ENCODE peak calls at places on chromosomes 12 and 14, in four cellular contexts. G is sigmoid colon, K is lower leg skin, A is right lobe of liver. Z is an unnamed sample.

GRCh38 chr14:67457782-67458181 is 30.7 kb downstream of the TMEM229B start:
- DNase-seq in G (no peak), K (no peak), A (no peak), Z (no peak)

GRCh38 chr14:92677087-92677668 is 71.2 kb downstream of the LGMN start:
- DNase-seq in G (peak; percentile 62), K (no peak), A (no peak), Z (no peak)

GRCh38 chr12:68746572-68747180 is 700 bp downstream of the SLC35E3 start:
- DNase-seq in G (peak; percentile 79), K (peak; percentile 91), A (peak; percentile 67), Z (peak; percentile 84)

GRCh38 chr12:30985814-30986452 is 59.4 kb downstream of the TSPAN11 start:
- DNase-seq in G (no peak), K (no peak), A (peak; percentile 53), Z (peak; percentile 50)

GRCh38 chr12:24045816-24046257 is 96.4 kb upstream of the SOX5 start:
- DNase-seq in G (no peak), K (no peak), A (peak; percentile 49), Z (no peak)

GRCh38 chr14:100573009-100573756 is 14.0 kb downstream of the BEGAIN start:
- DNase-seq in G (no peak), K (no peak), A (no peak), Z (no peak)

GRCh38 chr12:3199551-3200031 is 122.4 kb downstream of the TSPAN9 start:
- DNase-seq in G (no peak), K (no peak), A (no peak), Z (no peak)

GRCh38 chr12:61536525-61536924 is 723.7 kb upstream of the USP15 start:
- DNase-seq in G (no peak), K (no peak), A (no peak), Z (no peak)

DNA sequence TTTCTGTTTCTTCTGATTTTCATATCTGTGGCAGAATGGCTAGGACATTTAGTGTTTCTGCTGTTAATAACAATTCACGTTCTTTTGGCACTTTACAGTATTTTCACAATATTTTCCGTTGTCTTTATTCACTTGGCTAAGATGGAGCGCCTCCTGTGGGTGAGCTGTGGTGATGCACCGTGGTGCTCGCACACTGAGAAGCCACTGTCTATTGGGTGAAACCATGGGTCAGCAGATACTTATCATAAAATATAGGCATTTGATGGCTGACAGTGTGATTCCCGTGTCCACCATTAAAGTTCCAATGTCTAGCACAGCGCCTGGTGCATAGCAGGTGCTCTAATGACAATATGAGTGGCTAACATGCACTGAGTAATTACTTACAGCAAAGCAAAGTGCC is 141.8 kb downstream of the VRK1 start:
- DNase-seq in G (no peak), K (no peak), A (no peak), Z (no peak)
- TF ChIP-seq CTCF in G (no peak), K (no peak), A (no peak), Z (no peak)

GRCh38 chr12:103519632-103520031 is 23.9 kb upstream of the C12orf42 start:
- DNase-seq in G (no peak), K (no peak), A (no peak), Z (no peak)

GRCh38 chr12:103520686-103521215 is 25.0 kb upstream of the C12orf42 start:
- DNase-seq in G (no peak), K (no peak), A (no peak), Z (no peak)

GRCh38 chr12:103523771-103524170 is 28.0 kb upstream of the C12orf42 start:
- DNase-seq in G (no peak), K (no peak), A (no peak), Z (no peak)

GRCh38 chr12:103517161-103517560 is 21.4 kb upstream of the C12orf42 start:
- DNase-seq in G (no peak), K (no peak), A (no peak), Z (no peak)

GRCh38 chr12:103518899-103519298 is 23.1 kb upstream of the C12orf42 start:
- DNase-seq in G (no peak), K (no peak), A (no peak), Z (no peak)
- TF ChIP-seq POLR2A in G (no peak), K (no peak), A (no peak), Z (no peak)

GRCh38 chr12:75706786-75707605 is 195.6 kb upstream of the KRR1 start:
- DNase-seq in G (no peak), K (no peak), A (no peak), Z (no peak)
- H3K4me3 ChIP-seq in G (no peak overlapping the region), K (no peak overlapping the region), A (no peak overlapping the region), Z (no peak overlapping the region)

DNA sequence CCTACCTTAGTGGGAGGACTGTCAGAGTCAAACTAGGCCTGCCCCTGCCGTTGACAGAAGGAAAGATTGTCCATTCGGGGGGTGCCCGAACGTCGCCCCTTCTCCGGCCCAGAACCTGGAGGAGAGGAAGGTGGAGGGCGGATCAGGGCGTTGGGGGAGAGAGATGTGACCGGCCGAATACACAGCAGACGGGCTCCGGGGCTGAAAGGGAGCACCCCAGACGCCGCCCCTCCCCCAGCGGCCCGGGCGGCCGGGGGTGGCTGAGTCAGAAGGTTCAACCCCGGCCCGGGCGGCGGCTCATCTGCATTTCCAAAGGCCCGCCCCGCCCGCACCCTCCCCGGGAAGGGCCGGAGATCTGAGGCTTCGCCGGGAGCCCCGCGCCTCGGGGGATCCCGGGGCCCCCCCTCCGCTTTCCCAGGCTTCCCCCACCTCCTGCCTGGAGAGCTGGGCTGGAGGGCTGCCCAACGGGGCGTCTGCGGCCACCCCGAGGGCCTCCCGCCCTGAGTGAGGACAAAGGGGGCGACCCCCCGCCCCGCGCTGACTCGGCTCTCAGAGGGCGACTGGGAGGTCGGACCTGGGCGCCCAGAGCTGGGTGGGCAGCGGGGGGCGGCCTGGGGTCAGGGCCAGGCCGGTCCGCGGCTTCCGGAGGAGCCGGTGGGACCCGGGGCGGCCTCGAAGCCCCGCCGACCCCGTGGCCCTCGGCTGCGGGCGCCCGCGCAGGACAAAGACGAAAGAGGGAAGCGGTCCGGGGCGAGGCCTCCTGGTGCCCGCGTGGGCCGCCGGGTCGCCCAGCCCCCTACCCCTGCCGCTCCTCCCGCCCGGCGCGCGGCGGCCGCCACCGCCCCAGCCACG is 3.7 kb upstream of the SETD1B start:
- DNase-seq in G (peak; percentile 97), K (peak; percentile 98), A (peak; percentile 94), Z (peak; percentile 94)
- TF ChIP-seq CTCF in G (no peak), K (no peak), A (no peak), Z (no peak)

GRCh38 chr14:21258194-21258888 is 10.9 kb downstream of the HNRNPC start:
- DNase-seq in G (no peak), K (no peak), A (no peak), Z (no peak)
- TF ChIP-seq POLR2A in G (no peak), K (no peak), A (no peak), Z (no peak)

DNA sequence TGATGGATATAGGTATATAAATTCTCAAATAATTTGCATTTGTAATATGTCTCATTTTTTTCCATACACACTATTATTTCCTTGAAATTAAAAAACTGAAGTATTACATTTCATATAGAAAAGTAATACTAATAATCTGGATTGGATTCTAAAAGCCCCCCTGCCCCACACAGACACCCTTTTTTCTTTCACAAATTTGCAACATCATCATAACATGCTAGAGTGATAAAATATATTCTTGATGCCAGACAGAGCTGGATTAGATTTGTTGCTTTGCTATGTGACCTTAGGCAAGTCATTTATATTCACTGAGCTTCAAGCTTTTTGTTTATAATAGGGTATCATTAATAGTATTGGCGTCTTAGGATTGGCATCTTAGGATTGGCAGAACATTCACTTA is 6.7 kb upstream of the PKP2 start:
- DNase-seq in G (no peak), K (no peak), A (no peak), Z (no peak)
- H3K4me3 ChIP-seq in G (no peak overlapping the region), K (no peak overlapping the region), A (no peak overlapping the region), Z (no peak overlapping the region)

DNA sequence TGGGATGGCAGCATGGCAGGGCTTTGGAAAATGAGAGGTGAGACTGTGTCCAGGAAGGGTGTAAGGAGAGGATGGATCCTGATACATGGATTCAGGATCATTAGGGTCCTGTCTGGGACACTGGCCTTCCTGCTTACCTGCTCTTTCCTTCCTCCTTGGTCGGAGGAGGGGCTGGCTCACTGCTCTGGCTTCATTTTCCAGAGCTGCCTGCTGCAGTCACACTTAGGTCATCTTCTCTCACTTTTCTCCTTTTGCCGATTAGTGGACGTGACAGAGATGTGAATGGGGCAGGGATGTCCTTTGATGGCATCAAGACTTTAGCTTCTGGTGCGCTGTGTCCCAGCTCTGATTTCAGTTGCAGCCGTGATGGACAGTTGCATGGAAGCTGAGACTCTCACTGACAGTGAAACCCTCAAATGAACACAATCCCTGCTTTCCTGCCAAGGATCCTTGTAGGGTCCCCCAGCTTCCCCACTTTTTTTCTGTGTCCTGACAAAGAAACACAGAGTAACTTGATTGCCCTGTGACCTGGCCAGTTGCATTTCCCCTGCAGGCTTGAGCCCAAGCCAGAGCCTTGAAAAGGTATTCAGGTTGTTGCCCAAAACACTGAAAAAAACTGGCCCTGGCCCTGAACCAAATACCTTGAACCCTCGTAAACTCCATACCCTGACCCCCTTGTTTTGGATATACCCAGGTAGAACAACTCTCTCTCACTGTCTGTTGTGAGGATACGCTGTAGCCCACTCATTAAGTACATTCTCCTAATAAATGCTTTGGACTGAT is 756 bp upstream of the CIDEB start:
- DNase-seq in G (no peak), K (no peak), A (peak; percentile 73), Z (no peak)
- TF ChIP-seq CTCF in G (no peak), K (no peak), A (no peak), Z (no peak)